ENCODE peak calls at places on chromosomes 4 and X, in eight cellular contexts. Y, L, A, S, K, W, U and M are unnamed samples.

GRCh38 chrX:45745479-45745878 is 544.8 kb upstream of the DIPK2B start:
- DNase-seq in Y (no peak), L (no peak), A (no peak), S (no peak), K (no peak), W (no peak), U (no peak), M (no peak)

GRCh38 chrX:38154340-38154739 is 66.3 kb downstream of the SRPX start:
- DNase-seq in Y (no peak), L (no peak), A (no peak), S (no peak), K (no peak), W (no peak), U (no peak), M (no peak)

GRCh38 chrX:77447339-77448149 is at the start of gene FGF16:
- DNase-seq in Y (no peak), L (no peak), A (no peak), S (no peak), K (no peak), W (no peak), U (no peak), M (no peak)

GRCh38 chr4:155392486-155393184 is 15.9 kb upstream of the MAP9 start:
- DNase-seq in Y (no peak), L (peak), A (no peak), S (peak), K (no peak), W (no peak), U (no peak), M (no peak)

GRCh38 chr4:38675167-38676121 is 11.4 kb downstream of the KLF3 start:
- DNase-seq in Y (peak), L (peak), A (peak), S (peak), K (peak), W (peak), U (peak), M (no peak)

GRCh38 chr4:182289809-182290208 is 46.6 kb downstream of the TENM3 start:
- DNase-seq in Y (no peak), L (no peak), A (no peak), S (no peak), K (no peak), W (peak), U (no peak), M (no peak)

GRCh38 chr4:14264437-14264836 is 636.9 kb upstream of the BOD1L1 start:
- DNase-seq in Y (no peak), L (peak), A (no peak), S (peak), K (no peak), W (no peak), U (peak), M (no peak)

GRCh38 chr4:177441061-177441802 is 1.0 kb downstream of the AGA start:
- DNase-seq in Y (no peak), L (peak), A (no peak), S (peak), K (peak), W (no peak), U (peak), M (no peak)

GRCh38 chr4:95092762-95093161 is 335.0 kb downstream of the BMPR1B start:
- DNase-seq in Y (no peak), L (peak), A (no peak), S (no peak), K (no peak), W (peak), U (no peak), M (no peak)

GRCh38 chrX:29530520-29530919 is 684.8 kb upstream of the MAGEB2 start:
- DNase-seq in Y (no peak), L (peak), A (no peak), S (peak), K (no peak), W (no peak), U (no peak), M (no peak)

GRCh38 chrX:19827088-19827487 is 60.3 kb downstream of the SH3KBP1 start:
- DNase-seq in Y (no peak), L (no peak), A (no peak), S (no peak), K (no peak), W (no peak), U (no peak), M (no peak)

GRCh38 chr4:71130827-71131603 is 137.6 kb downstream of the DCK start:
- DNase-seq in Y (no peak), L (peak), A (no peak), S (peak), K (no peak), W (no peak), U (no peak), M (no peak)

GRCh38 chr4:172851534-172851933 is 317.1 kb upstream of the GALNT7 start:
- DNase-seq in Y (no peak), L (peak), A (no peak), S (peak), K (no peak), W (no peak), U (no peak), M (no peak)

GRCh38 chrX:110322603-110323002 is 4.7 kb upstream of the AMMECR1 start:
- DNase-seq in Y (no peak), L (peak), A (no peak), S (peak), K (no peak), W (no peak), U (no peak), M (no peak)

GRCh38 chrX:34849371-34849770 is 93.2 kb upstream of the FAM47B start:
- DNase-seq in Y (no peak), L (peak), A (no peak), S (peak), K (no peak), W (no peak), U (no peak), M (no peak)

GRCh38 chrX:70196961-70197805 is 19.9 kb downstream of the DGAT2L6 start:
- DNase-seq in Y (peak), L (peak), A (no peak), S (peak), K (peak), W (peak), U (peak), M (peak)

GRCh38 chrX:111395132-111395531 is 16.9 kb downstream of the DCX start:
- DNase-seq in Y (no peak), L (no peak), A (no peak), S (no peak), K (no peak), W (no peak), U (no peak), M (no peak)

GRCh38 chr4:52861879-52862604 is at the start of gene RASL11B:
- DNase-seq in Y (peak), L (peak), A (peak), S (peak), K (peak), W (peak), U (no peak), M (peak)

GRCh38 chrX:11272290-11272689 is 20.9 kb upstream of the AMELX start:
- DNase-seq in Y (no peak), L (no peak), A (no peak), S (no peak), K (no peak), W (no peak), U (no peak), M (no peak)

GRCh38 chr4:139469869-139470268 is 15.9 kb downstream of the RAB33B start:
- DNase-seq in Y (no peak), L (no peak), A (no peak), S (no peak), K (no peak), W (no peak), U (no peak), M (no peak)

GRCh38 chrX:15471016-15471415 is 22.1 kb downstream of the PIR start:
- DNase-seq in Y (peak), L (peak), A (peak), S (peak), K (peak), W (peak), U (peak), M (peak)

GRCh38 chrX:70033348-70033747 is 16.4 kb downstream of the AWAT2 start:
- DNase-seq in Y (no peak), L (no peak), A (no peak), S (peak), K (no peak), W (peak), U (peak), M (peak)

GRCh38 chr4:36255575-36255974 is 11.3 kb upstream of the ARAP2 start:
- DNase-seq in Y (no peak), L (no peak), A (no peak), S (no peak), K (peak), W (no peak), U (no peak), M (no peak)

GRCh38 chrX:100928660-100929613 is at the start of gene XKRX:
- DNase-seq in Y (peak), L (peak), A (no peak), S (no peak), K (peak), W (peak), U (peak), M (no peak)

GRCh38 chrX:2710041-2710471 is 19.0 kb downstream of the CD99 start:
- DNase-seq in Y (no peak), L (peak), A (no peak), S (peak), K (no peak), W (no peak), U (no peak), M (no peak)

GRCh38 chr4:3145251-3145908 is 70.9 kb downstream of the HTT start:
- DNase-seq in Y (no peak), L (peak), A (no peak), S (peak), K (no peak), W (peak), U (no peak), M (no peak)

GRCh38 chr4:175531405-175532091 is 280.5 kb downstream of the GPM6A start:
- DNase-seq in Y (no peak), L (peak), A (no peak), S (peak), K (no peak), W (no peak), U (no peak), M (no peak)

GRCh38 chrX:45479196-45479834 is 278.6 kb upstream of the DIPK2B start:
- DNase-seq in Y (no peak), L (peak), A (no peak), S (peak), K (no peak), W (no peak), U (no peak), M (no peak)

GRCh38 chr4:95929448-95930064 is 89.7 kb downstream of the PDHA2 start:
- DNase-seq in Y (no peak), L (no peak), A (no peak), S (no peak), K (no peak), W (no peak), U (peak), M (no peak)

GRCh38 chr4:58303456-58303855 is 1193.3 kb upstream of the IGFBP7 start:
- DNase-seq in Y (no peak), L (no peak), A (no peak), S (no peak), K (no peak), W (no peak), U (no peak), M (no peak)

GRCh38 chr4:72275381-72275780 is 243.6 kb downstream of the NPFFR2 start:
- DNase-seq in Y (no peak), L (no peak), A (no peak), S (no peak), K (no peak), W (no peak), U (no peak), M (no peak)

GRCh38 chr4:57633212-57633859 is 523.2 kb upstream of the IGFBP7 start:
- DNase-seq in Y (no peak), L (no peak), A (no peak), S (no peak), K (no peak), W (no peak), U (no peak), M (no peak)

GRCh38 chrX:139803224-139803623 is 95.3 kb upstream of the MCF2 start:
- DNase-seq in Y (no peak), L (peak), A (no peak), S (no peak), K (no peak), W (no peak), U (no peak), M (no peak)

GRCh38 chr4:117466388-117466787 is 381.0 kb upstream of the TRAM1L1 start:
- DNase-seq in Y (no peak), L (peak), A (no peak), S (no peak), K (no peak), W (no peak), U (no peak), M (no peak)